ENCODE peak calls at places on chromosomes 4 and X, in ten cellular contexts. S is endothelial cell of umbilical vein, D is K562, T is prostate gland, H is H54, E is A549, M is NB4, Z is breast epithelium, L is heart left ventricle, Q is uterus. N is an unnamed sample.

GRCh38 chrX:119552508-119552907 is 12.7 kb downstream of the STEEP1 start:
- DNase-seq in Z (no peak), L (no peak), Q (no peak), S (no peak), T (no peak), D (no peak), H (no peak), M (no peak), E (no peak), N (no peak)

GRCh38 chrX:108064001-108064400 is 19.1 kb downstream of the VSIG1 start:
- DNase-seq in L (no peak), D (no peak), Q (no peak), H (no peak), T (no peak), E (no peak), M (no peak), S (no peak), Z (no peak), N (no peak)

GRCh38 chrX:150303386-150304097 is 59.6 kb upstream of the MAMLD1 start:
- DNase-seq in Q (no peak), T (no peak), H (no peak), D (no peak), L (no peak), M (no peak), E (no peak), Z (no peak), S (no peak), N (no peak)

GRCh38 chrX:49627030-49627777 is 28.4 kb downstream of the GAGE1 start:
- DNase-seq in Z (no peak), L (no peak), Q (no peak), M (peak; percentile 9), T (no peak), D (peak; percentile 67), H (peak; percentile 1), E (peak; percentile 44), S (no peak), N (no peak)

GRCh38 chrX:93874554-93874953 is 200.5 kb downstream of the FAM133A start:
- DNase-seq in T (no peak), E (peak; percentile 11), Q (no peak), H (peak; percentile 1), M (peak; percentile 31), D (peak; percentile 22), L (no peak), S (no peak), Z (no peak), N (no peak)

GRCh38 chr4:7824218-7824617 is 115.4 kb downstream of the AFAP1 start:
- DNase-seq in T (no peak), Z (no peak), M (no peak), Q (no peak), S (no peak), L (no peak), E (no peak), D (no peak), H (no peak), N (no peak)

GRCh38 chr4:40547446-40548132 is 82.1 kb downstream of the RBM47 start:
- DNase-seq in D (no peak), Z (no peak), L (no peak), M (no peak), Q (no peak), T (no peak), S (no peak), H (no peak), E (no peak), N (no peak)

GRCh38 chr4:84639143-84639542 is 56.2 kb downstream of the CDS1 start:
- DNase-seq in L (no peak), T (no peak), Q (no peak), M (no peak), Z (no peak), D (no peak), S (no peak), E (no peak), H (no peak), N (no peak)

GRCh38 chrX:41723305-41723704 is 676 bp upstream of the GPR82 start:
- DNase-seq in Q (no peak), H (no peak), M (no peak), D (no peak), T (no peak), S (no peak), L (no peak), Z (no peak), E (no peak), N (no peak)

GRCh38 chr4:106628616-106629606 is 260.3 kb upstream of the GIMD1 start:
- DNase-seq in S (peak; percentile 64), H (no peak), M (no peak), D (no peak), L (no peak), T (no peak), Z (no peak), Q (no peak), E (no peak), N (no peak)

GRCh38 chr4:22434895-22435294 is 81.0 kb downstream of the ADGRA3 start:
- DNase-seq in H (no peak), Q (peak; percentile 17), D (peak; percentile 26), M (peak; percentile 60), T (peak; percentile 8), L (peak; percentile 41), S (peak; percentile 61), E (peak; percentile 59), Z (no peak), N (no peak)

GRCh38 chr4:125283702-125284279 is 31.0 kb upstream of the FAT4 start:
- DNase-seq in S (peak; percentile 54), D (peak; percentile 30), H (no peak), Z (no peak), L (no peak), T (no peak), M (peak; percentile 41), E (peak; percentile 36), Q (no peak), N (no peak)

GRCh38 chr4:38266616-38267015 is 306.4 kb downstream of the PTTG2 start:
- DNase-seq in Z (no peak), D (peak; percentile 68), H (peak; percentile 12), M (no peak), Q (no peak), T (no peak), L (no peak), E (no peak), S (peak; percentile 10), N (no peak)

GRCh38 chrX:21940356-21940829 is at the start of gene SMS:
- DNase-seq in S (peak; percentile 66), Q (peak; percentile 78), M (peak; percentile 87), D (peak; percentile 85), Z (peak; percentile 41), T (peak; percentile 58), E (peak; percentile 82), L (peak; percentile 86), H (no peak), N (peak; percentile 74)
- TF ChIP-seq POLR2A in S (peak; percentile 61), Q (peak; percentile 32), M (peak; percentile 50), D (peak; percentile 75), Z (no peak), T (peak; percentile 62), E (peak; percentile 37), L (no peak), H (peak; percentile 76), N (no peak)

GRCh38 chr4:182917182-182918043 is at the start of gene DCTD:
- DNase-seq in S (peak; percentile 60), Q (peak; percentile 76), Z (peak; percentile 40), M (peak; percentile 87), T (peak; percentile 67), E (peak; percentile 52), H (peak; percentile 30), L (peak; percentile 87), D (peak; percentile 83), N (peak; percentile 85)
- TF ChIP-seq POLR2A in S (peak; percentile 21), Q (no peak), Z (no peak), M (peak; percentile 49), T (no peak), E (peak; percentile 43), H (peak; percentile 64), L (no peak), D (peak; percentile 71), N (no peak)

GRCh38 chr4:169272265-169272886 is 1.6 kb upstream of the SH3RF1 start:
- DNase-seq in Q (no peak), S (peak; percentile 28), M (no peak), T (no peak), E (no peak), D (no peak), Z (no peak), H (no peak), L (no peak), N (no peak)

GRCh38 chr4:169270810-169271691 is at the start of gene SH3RF1:
- DNase-seq in H (peak; percentile 46), Q (peak; percentile 90), L (peak; percentile 92), S (peak; percentile 88), T (peak; percentile 92), M (peak; percentile 74), D (peak; percentile 46), Z (peak; percentile 86), E (peak; percentile 80), N (peak; percentile 88)

GRCh38 chr4:169270156-169270809 is 473 bp downstream of the SH3RF1 start:
- DNase-seq in Q (peak; percentile 56), E (peak; percentile 37), S (peak; percentile 61), D (peak; percentile 20), M (peak; percentile 84), T (peak; percentile 53), H (no peak), Z (peak; percentile 37), L (peak; percentile 79), N (peak; percentile 92)

GRCh38 chr4:169274033-169274432 is 3.3 kb upstream of the SH3RF1 start:
- DNase-seq in L (no peak), D (no peak), E (no peak), Q (no peak), T (no peak), Z (no peak), H (no peak), M (no peak), S (no peak), N (no peak)

GRCh38 chr4:169271692-169272007 is 894 bp upstream of the SH3RF1 start:
- DNase-seq in D (no peak), L (no peak), S (no peak), H (no peak), M (no peak), E (no peak), Z (no peak), T (no peak), Q (no peak), N (no peak)
- TF ChIP-seq POLR2A in D (no peak), L (no peak), S (no peak), H (no peak), M (no peak), E (no peak), Z (no peak), T (no peak), Q (no peak), N (no peak)

GRCh38 chr4:48069026-48069425 is 52.5 kb downstream of the NIPAL1 start:
- DNase-seq in T (no peak), Z (no peak), Q (no peak), H (no peak), D (no peak), S (no peak), M (no peak), L (no peak), E (no peak), N (no peak)

GRCh38 chr4:48074657-48075056 is 58.1 kb downstream of the NIPAL1 start:
- DNase-seq in T (no peak), E (no peak), Z (no peak), S (no peak), H (no peak), L (no peak), D (no peak), M (no peak), Q (no peak), N (no peak)

GRCh38 chr4:48068182-48068581 is 51.6 kb downstream of the NIPAL1 start:
- DNase-seq in L (no peak), Q (no peak), D (no peak), M (no peak), E (no peak), H (no peak), Z (no peak), T (no peak), S (no peak), N (no peak)

GRCh38 chr4:48073567-48074103 is 57.1 kb downstream of the NIPAL1 start:
- DNase-seq in T (no peak), M (no peak), E (no peak), L (no peak), D (no peak), Q (no peak), H (no peak), Z (no peak), S (no peak), N (no peak)

GRCh38 chr4:48071171-48071570 is 54.6 kb downstream of the NIPAL1 start:
- DNase-seq in Z (no peak), L (no peak), E (no peak), S (no peak), D (no peak), T (no peak), M (no peak), Q (no peak), H (no peak), N (no peak)
- TF ChIP-seq POLR2A in Z (no peak), L (no peak), E (no peak), S (no peak), D (no peak), T (no peak), M (no peak), Q (no peak), H (no peak), N (no peak)